ENCODE peak calls at places on chromosome 7, in six cellular contexts. N, D, K, M, A and I are unnamed samples.

GRCh38 chr7:94252971-94253370 is 141.7 kb upstream of the COL1A2 start:
- DNase-seq in D (no peak), M (peak), K (no peak), N (no peak), A (no peak), I (no peak)

GRCh38 chr7:151113344-151114150 is 27.3 kb downstream of the AGAP3 start:
- DNase-seq in D (no peak), K (no peak), A (peak), M (no peak), N (no peak), I (peak)

GRCh38 chr7:113608786-113609185 is 310.0 kb downstream of the PPP1R3A start:
- DNase-seq in M (no peak), K (no peak), N (no peak), A (peak), D (no peak), I (no peak)

GRCh38 chr7:16667355-16667754 is 21.4 kb downstream of the BZW2 start:
- DNase-seq in M (no peak), D (no peak), N (no peak), A (no peak), K (no peak), I (no peak)

GRCh38 chr7:136086712-136087111 is 109.6 kb upstream of the MTPN start:
- DNase-seq in N (peak), D (peak), K (no peak), A (peak), M (no peak), I (peak)

GRCh38 chr7:156993925-156994235 is 16.6 kb downstream of the MNX1 start:
- DNase-seq in K (no peak), D (no peak), M (no peak), N (no peak), A (no peak), I (no peak)

GRCh38 chr7:55019691-55020480 is 1.1 kb downstream of the EGFR start:
- DNase-seq in A (no peak), N (no peak), D (peak), K (no peak), M (peak), I (no peak)

GRCh38 chr7:3241686-3242258 is 59.3 kb upstream of the SDK1 start:
- DNase-seq in K (no peak), D (no peak), M (no peak), A (no peak), N (no peak), I (no peak)

GRCh38 chr7:35258891-35259537 is 5.1 kb upstream of the TBX20 start:
- DNase-seq in N (no peak), D (no peak), A (no peak), K (no peak), M (no peak), I (no peak)

GRCh38 chr7:130881091-130881798 is 147.2 kb upstream of the KLF14 start:
- DNase-seq in M (no peak), A (no peak), K (no peak), D (no peak), N (no peak), I (no peak)

GRCh38 chr7:34849163-34849960 is 187.9 kb downstream of the DPY19L1 start:
- DNase-seq in A (no peak), D (peak), N (no peak), K (no peak), M (no peak), I (no peak)

GRCh38 chr7:43481905-43482678 is 100.8 kb upstream of the STK17A start:
- DNase-seq in K (no peak), A (peak), M (no peak), N (no peak), D (no peak), I (no peak)

GRCh38 chr7:43636093-43636492 is 53.2 kb downstream of the STK17A start:
- DNase-seq in N (no peak), A (peak), M (no peak), K (no peak), D (no peak), I (no peak)

DNA sequence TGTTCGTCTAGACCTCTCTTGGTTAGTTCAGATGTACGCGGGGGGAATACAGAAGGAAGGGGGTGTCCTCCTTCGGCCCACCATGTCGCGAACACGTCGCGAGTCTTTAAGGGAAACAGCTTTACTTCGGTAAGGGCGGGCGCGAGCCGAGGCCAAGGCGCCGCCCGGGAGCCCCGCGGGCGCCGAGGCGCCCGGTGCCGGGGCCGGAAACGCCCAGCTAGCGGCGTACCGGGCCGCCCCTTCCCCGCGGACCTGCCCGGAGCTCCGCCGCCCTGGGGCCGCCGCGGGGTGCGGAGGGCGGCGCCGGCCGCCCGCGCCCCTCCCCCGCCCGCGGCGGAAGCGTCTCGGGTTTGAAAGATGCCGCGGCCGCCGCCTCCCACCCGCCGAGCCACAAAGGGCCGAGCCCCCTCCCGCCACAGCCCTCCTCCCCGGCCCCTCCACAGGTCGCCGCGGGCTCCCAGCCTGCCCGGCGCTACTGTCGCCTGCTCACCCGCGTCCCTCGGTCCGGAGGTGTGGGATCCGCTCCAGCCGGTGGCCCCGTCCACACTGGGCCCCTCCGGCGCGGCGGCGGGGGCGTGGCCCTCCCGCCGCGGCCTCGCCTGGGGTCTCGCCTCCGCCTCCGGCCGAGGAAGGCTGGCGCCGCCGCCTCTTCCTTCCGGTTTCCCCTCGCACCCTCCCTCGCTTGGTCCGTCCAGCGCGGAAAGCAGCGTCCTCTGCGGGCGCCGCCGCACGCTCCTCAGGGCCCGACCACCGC is at the start of gene KBTBD2:
- DNase-seq in D (peak), N (peak), K (peak), A (peak), M (peak), I (no peak)
- TF ChIP-seq CTCF in D (peak), N (no peak), K (no peak), A (no peak), M (no peak), I (no peak)

DNA sequence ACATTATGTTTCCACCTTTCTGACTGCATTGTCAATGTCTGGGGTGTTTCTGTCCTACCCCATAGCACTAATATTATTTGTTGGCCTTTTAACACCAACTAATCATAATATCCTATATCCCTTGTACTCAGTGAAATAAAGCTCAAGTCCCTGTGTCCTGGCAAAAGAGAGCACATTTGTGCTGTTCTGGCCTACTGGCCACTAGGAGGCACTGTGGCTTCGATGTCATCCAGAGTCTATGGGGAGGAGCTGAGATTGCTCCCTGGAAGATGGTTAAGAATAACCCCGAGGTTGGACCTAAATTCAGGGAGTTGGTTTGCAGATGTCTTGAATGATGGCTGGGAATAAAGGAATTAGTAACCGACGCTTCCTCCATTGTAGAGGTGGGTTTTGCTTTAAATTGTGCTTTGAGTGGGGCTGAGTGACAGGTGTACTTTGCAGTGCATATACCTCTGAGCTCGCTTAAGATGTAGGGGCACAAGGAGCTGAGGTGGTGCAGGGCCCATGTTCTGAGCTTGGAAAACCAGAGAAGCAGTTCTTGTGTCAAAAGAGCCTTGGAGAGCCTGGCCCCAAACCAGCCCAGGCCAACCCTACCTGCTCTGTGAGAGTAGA is 191.2 kb upstream of the PRSS1 start:
- DNase-seq in A (peak), D (peak), N (peak), M (peak), K (no peak), I (no peak)
- H3K4me3 ChIP-seq in A (no peak), D (no peak), N (no peak), M (no peak), K (no peak), I (no peak)

GRCh38 chr7:92527300-92528187 is 776 bp downstream of the PEX1 start:
- DNase-seq in M (peak), N (peak), K (peak), A (peak), D (peak), I (no peak)

GRCh38 chr7:92520024-92520423 is 8.3 kb downstream of the PEX1 start:
- DNase-seq in N (no peak), M (no peak), K (no peak), A (no peak), D (no peak), I (no peak)

GRCh38 chr7:92528188-92528957 is at the start of the genes PEX1 and RBM48:
- DNase-seq in K (peak), N (peak), M (peak), D (peak), A (peak), I (peak)

GRCh38 chr7:92517626-92518025 is 10.7 kb downstream of the PEX1 start:
- DNase-seq in M (no peak), N (no peak), A (peak), D (no peak), K (no peak), I (peak)

DNA sequence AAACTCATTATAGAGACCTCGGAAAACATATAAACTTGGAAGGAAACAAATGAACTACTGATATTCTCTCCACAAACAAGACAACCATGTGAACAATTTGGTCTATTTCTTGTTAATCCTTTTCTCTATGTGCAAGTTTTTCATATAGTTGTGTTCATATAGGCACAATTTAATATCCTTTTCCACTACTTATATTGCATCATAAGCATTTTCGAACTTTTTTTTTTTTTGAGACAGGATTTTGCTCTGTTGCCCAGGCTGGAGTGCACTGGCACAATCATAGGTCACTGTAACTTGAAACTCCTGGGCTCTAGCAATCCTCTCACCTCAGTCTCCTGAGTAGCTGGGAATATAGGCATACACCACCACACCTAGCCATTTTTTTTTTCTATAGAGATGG is 5.2 kb downstream of the PEX1 start:
- DNase-seq in D (no peak), N (no peak), A (no peak), K (no peak), M (no peak), I (no peak)
- TF ChIP-seq CTCF in D (no peak), N (no peak), A (no peak), K (no peak), M (no peak), I (no peak)

GRCh38 chr7:51234609-51235308 is 81.8 kb downstream of the COBL start:
- DNase-seq in A (no peak), M (no peak), N (no peak), K (no peak), D (no peak), I (no peak)

GRCh38 chr7:51238981-51239495 is 77.6 kb downstream of the COBL start:
- DNase-seq in D (no peak), M (no peak), K (no peak), N (no peak), A (no peak), I (no peak)

GRCh38 chr7:51235593-51236313 is 80.9 kb downstream of the COBL start:
- DNase-seq in K (no peak), D (no peak), M (no peak), A (no peak), N (no peak), I (no peak)

GRCh38 chr7:51236470-51237127 is 80.0 kb downstream of the COBL start:
- DNase-seq in M (no peak), A (no peak), K (no peak), N (no peak), D (no peak), I (no peak)

GRCh38 chr7:51237727-51238126 is 78.9 kb downstream of the COBL start:
- DNase-seq in A (no peak), N (no peak), M (no peak), D (no peak), K (no peak), I (no peak)
- H3K4me3 ChIP-seq in A (no peak), N (no peak), M (no peak), D (no peak), K (no peak), I (no peak)

DNA sequence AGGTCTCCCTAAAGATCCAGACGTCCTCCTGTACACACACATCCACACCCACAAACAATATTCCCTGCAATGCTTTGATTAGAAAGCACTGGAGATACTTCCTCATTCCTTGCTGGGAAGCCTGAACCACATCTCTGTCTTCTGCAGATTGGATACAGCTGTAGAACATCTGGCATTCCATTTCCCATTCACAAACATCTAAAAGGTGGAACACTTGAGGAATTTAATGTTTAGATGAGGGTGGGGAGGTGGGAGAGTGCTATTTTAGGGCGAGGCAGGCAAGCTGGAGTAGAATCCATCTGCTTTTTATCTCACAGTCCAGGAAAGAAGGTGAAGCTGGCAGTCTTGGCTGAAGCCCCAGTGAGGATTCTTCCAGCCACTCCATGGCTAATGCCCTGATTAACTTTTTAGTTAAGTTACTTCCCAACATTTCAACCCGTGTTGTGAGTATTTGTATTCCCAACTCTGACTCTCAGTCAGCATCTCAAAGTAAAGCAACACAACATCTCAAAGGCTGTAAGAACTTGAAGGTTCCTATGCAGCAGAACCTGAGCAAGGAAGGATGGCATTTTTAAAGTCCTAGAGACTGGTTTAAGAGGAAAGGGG is 46.1 kb downstream of the CYTH3 start:
- DNase-seq in K (no peak), M (no peak), A (no peak), N (no peak), D (no peak), I (peak)
- TF ChIP-seq CTCF in K (no peak), M (no peak), A (no peak), N (no peak), D (no peak), I (no peak)